ENCODE peak calls at places on chromosomes 3 and 15, in ten cellular contexts. One of them, this sample, is unnamed.

GRCh38 chr3:67657192-67657591 is 2.8 kb upstream of the SUCLG2 start:
- DNase-seq in A549: no peak
- DNase-seq in tibial nerve: no peak
- DNase-seq in stomach: no peak
- DNase-seq in transverse colon: no peak
- DNase-seq in SK-N-SH: no peak
- DNase-seq in ovary: no peak
- DNase-seq in H1: no peak
- DNase-seq in sigmoid colon: no peak
- DNase-seq in upper lobe of left lung: no peak
- DNase-seq in this sample: no peak

GRCh38 chr15:65525622-65526021 is 4.6 kb upstream of the HACD3 start:
- DNase-seq in A549: no peak
- DNase-seq in tibial nerve: no peak
- DNase-seq in stomach: no peak
- DNase-seq in transverse colon: peak; percentile 36
- DNase-seq in SK-N-SH: peak; percentile 24
- DNase-seq in ovary: peak; percentile 28
- DNase-seq in H1: no peak
- DNase-seq in sigmoid colon: no peak
- DNase-seq in upper lobe of left lung: no peak
- DNase-seq in this sample: no peak

GRCh38 chr15:51203797-51204196 is 109.1 kb upstream of the TNFAIP8L3 start:
- DNase-seq in A549: peak; percentile 19
- DNase-seq in tibial nerve: no peak
- DNase-seq in stomach: no peak
- DNase-seq in transverse colon: no peak
- DNase-seq in SK-N-SH: no peak
- DNase-seq in ovary: no peak
- DNase-seq in H1: no peak
- DNase-seq in sigmoid colon: no peak
- DNase-seq in upper lobe of left lung: no peak
- DNase-seq in this sample: no peak

GRCh38 chr3:32288819-32289218 is 50.3 kb downstream of the CMTM8 start:
- DNase-seq in A549: no peak
- DNase-seq in tibial nerve: no peak
- DNase-seq in stomach: no peak
- DNase-seq in transverse colon: no peak
- DNase-seq in SK-N-SH: no peak
- DNase-seq in ovary: no peak
- DNase-seq in H1: no peak
- DNase-seq in sigmoid colon: no peak
- DNase-seq in upper lobe of left lung: no peak
- DNase-seq in this sample: no peak

GRCh38 chr3:190495796-190496195 is 18.1 kb upstream of the IL1RAP start:
- DNase-seq in A549: no peak
- DNase-seq in tibial nerve: no peak
- DNase-seq in stomach: no peak
- DNase-seq in transverse colon: no peak
- DNase-seq in SK-N-SH: no peak
- DNase-seq in ovary: no peak
- DNase-seq in H1: no peak
- DNase-seq in sigmoid colon: no peak
- DNase-seq in upper lobe of left lung: no peak
- DNase-seq in this sample: no peak

GRCh38 chr3:97662264-97662663 is 102.3 kb upstream of the ARL6 start:
- DNase-seq in A549: no peak
- DNase-seq in tibial nerve: no peak
- DNase-seq in stomach: no peak
- DNase-seq in transverse colon: no peak
- DNase-seq in SK-N-SH: no peak
- DNase-seq in ovary: no peak
- DNase-seq in H1: no peak
- DNase-seq in sigmoid colon: no peak
- DNase-seq in upper lobe of left lung: no peak
- DNase-seq in this sample: no peak

GRCh38 chr3:146342971-146343370 is 92.1 kb upstream of the PLSCR4 start:
- DNase-seq in A549: no peak
- DNase-seq in tibial nerve: no peak
- DNase-seq in stomach: no peak
- DNase-seq in transverse colon: no peak
- DNase-seq in SK-N-SH: no peak
- DNase-seq in ovary: no peak
- DNase-seq in H1: no peak
- DNase-seq in sigmoid colon: no peak
- DNase-seq in upper lobe of left lung: no peak
- DNase-seq in this sample: no peak

GRCh38 chr3:181329024-181329423 is 339.5 kb upstream of the DNAJC19 start:
- DNase-seq in A549: no peak
- DNase-seq in tibial nerve: no peak
- DNase-seq in stomach: no peak
- DNase-seq in transverse colon: no peak
- DNase-seq in SK-N-SH: no peak
- DNase-seq in ovary: no peak
- DNase-seq in H1: no peak
- DNase-seq in sigmoid colon: no peak
- DNase-seq in upper lobe of left lung: no peak
- DNase-seq in this sample: no peak

DNA sequence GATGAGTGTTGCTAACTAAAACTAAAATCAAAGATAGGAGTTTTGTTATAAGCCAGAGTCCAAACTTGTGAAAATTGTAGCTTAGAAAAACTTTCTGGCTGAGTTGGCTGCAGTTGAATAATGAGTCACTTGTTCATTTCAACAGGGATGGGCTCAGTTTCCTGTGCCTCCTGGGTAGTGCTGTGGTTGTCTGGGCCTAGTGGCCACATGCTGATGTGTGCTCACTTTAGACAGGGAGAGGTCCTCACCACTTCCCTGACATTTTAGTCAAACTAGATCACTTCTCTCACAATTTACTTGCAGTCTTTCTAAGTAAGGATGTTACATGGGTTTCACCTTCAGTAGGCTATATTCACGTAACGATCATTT is 6.3 kb upstream of the UBE2Q2 start:
- DNase-seq in A549: peak; percentile 36
- DNase-seq in tibial nerve: no peak
- DNase-seq in stomach: no peak
- DNase-seq in transverse colon: no peak
- DNase-seq in SK-N-SH: no peak
- DNase-seq in ovary: no peak
- DNase-seq in H1: no peak
- DNase-seq in sigmoid colon: no peak
- DNase-seq in upper lobe of left lung: peak; percentile 54
- DNase-seq in this sample: no peak
- TF ChIP-seq CTCF in A549: no peak
- TF ChIP-seq CTCF in tibial nerve: no peak
- TF ChIP-seq CTCF in stomach: no peak
- TF ChIP-seq CTCF in transverse colon: no peak
- TF ChIP-seq CTCF in SK-N-SH: peak; percentile 8
- TF ChIP-seq CTCF in ovary: no peak
- TF ChIP-seq CTCF in H1: no peak
- TF ChIP-seq CTCF in sigmoid colon: no peak
- TF ChIP-seq CTCF in upper lobe of left lung: no peak
- TF ChIP-seq CTCF in this sample: no peak

GRCh38 chr15:89358755-89359439 is 24.3 kb upstream of the POLG start:
- DNase-seq in A549: peak; percentile 86
- DNase-seq in tibial nerve: peak; percentile 39
- DNase-seq in stomach: peak; percentile 81
- DNase-seq in transverse colon: peak; percentile 79
- DNase-seq in SK-N-SH: peak; percentile 94
- DNase-seq in ovary: peak; percentile 73
- DNase-seq in H1: peak; percentile 93
- DNase-seq in sigmoid colon: peak; percentile 81
- DNase-seq in upper lobe of left lung: peak; percentile 77
- DNase-seq in this sample: no peak

GRCh38 chr15:89359471-89360293 is 25.1 kb upstream of the POLG start:
- DNase-seq in A549: no peak
- DNase-seq in tibial nerve: no peak
- DNase-seq in stomach: no peak
- DNase-seq in transverse colon: no peak
- DNase-seq in SK-N-SH: no peak
- DNase-seq in ovary: no peak
- DNase-seq in H1: peak; percentile 62
- DNase-seq in sigmoid colon: no peak
- DNase-seq in upper lobe of left lung: no peak
- DNase-seq in this sample: no peak

GRCh38 chr15:89362203-89363101 is 27.8 kb upstream of the POLG start:
- DNase-seq in A549: no peak
- DNase-seq in tibial nerve: no peak
- DNase-seq in stomach: no peak
- DNase-seq in transverse colon: no peak
- DNase-seq in SK-N-SH: peak; percentile 93
- DNase-seq in ovary: no peak
- DNase-seq in H1: peak; percentile 55
- DNase-seq in sigmoid colon: no peak
- DNase-seq in upper lobe of left lung: no peak
- DNase-seq in this sample: no peak

GRCh38 chr15:89361451-89362202 is 27.0 kb upstream of the POLG start:
- DNase-seq in A549: peak; percentile 66
- DNase-seq in tibial nerve: peak; percentile 35
- DNase-seq in stomach: peak; percentile 59
- DNase-seq in transverse colon: peak; percentile 46
- DNase-seq in SK-N-SH: peak; percentile 72
- DNase-seq in ovary: peak; percentile 42
- DNase-seq in H1: peak; percentile 91
- DNase-seq in sigmoid colon: peak; percentile 73
- DNase-seq in upper lobe of left lung: peak; percentile 47
- DNase-seq in this sample: no peak

DNA sequence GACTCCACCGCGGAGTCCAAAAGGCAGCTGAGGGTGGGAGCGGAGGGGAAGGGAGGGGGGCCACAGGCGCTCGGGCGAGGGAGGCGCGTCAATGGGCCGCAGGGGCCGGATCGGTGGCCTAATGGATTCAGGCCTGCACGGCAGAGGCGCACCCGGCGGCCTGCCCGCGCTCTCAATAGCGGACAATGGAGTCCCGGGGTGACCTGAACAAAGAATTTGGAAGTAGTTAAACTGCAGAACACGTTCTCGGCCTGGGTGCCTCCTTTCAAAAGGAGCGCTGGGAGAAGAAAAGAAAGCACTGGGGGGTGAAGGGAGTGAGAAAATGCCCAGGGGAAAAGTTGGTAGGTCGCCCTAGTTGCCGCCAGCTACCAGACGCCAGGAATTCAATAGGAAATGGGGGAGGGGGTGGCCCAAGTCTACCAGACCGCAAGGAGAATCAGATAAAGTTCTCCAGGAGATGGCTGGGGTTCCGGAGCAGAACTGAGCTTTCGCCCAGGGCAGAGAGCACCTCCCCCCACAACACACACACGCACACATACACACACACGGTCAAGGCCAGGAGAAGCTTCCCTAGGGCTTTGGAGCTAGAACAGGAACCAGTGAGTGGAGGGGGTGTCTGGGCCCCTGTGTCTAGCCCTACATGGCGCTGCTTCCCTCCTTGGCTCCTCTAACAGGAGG is 25.8 kb upstream of the POLG start:
- DNase-seq in A549: no peak
- DNase-seq in tibial nerve: no peak
- DNase-seq in stomach: no peak
- DNase-seq in transverse colon: no peak
- DNase-seq in SK-N-SH: no peak
- DNase-seq in ovary: no peak
- DNase-seq in H1: peak; percentile 78
- DNase-seq in sigmoid colon: no peak
- DNase-seq in upper lobe of left lung: no peak
- DNase-seq in this sample: no peak
- TF ChIP-seq EP300 in A549: no peak
- TF ChIP-seq EP300 in tibial nerve: no peak
- TF ChIP-seq EP300 in stomach: no peak
- TF ChIP-seq EP300 in transverse colon: no peak
- TF ChIP-seq EP300 in SK-N-SH: no peak
- TF ChIP-seq EP300 in ovary: no peak
- TF ChIP-seq EP300 in H1: no peak
- TF ChIP-seq EP300 in sigmoid colon: no peak
- TF ChIP-seq EP300 in upper lobe of left lung: no peak
- TF ChIP-seq EP300 in this sample: no peak

GRCh38 chr15:40450047-40450446 is 9.3 kb downstream of the BAHD1 start:
- DNase-seq in A549: no peak
- DNase-seq in tibial nerve: no peak
- DNase-seq in stomach: no peak
- DNase-seq in transverse colon: no peak
- DNase-seq in SK-N-SH: no peak
- DNase-seq in ovary: no peak
- DNase-seq in H1: no peak
- DNase-seq in sigmoid colon: no peak
- DNase-seq in upper lobe of left lung: no peak
- DNase-seq in this sample: no peak

GRCh38 chr15:40454904-40455391 is 14.2 kb downstream of the BAHD1 start:
- DNase-seq in A549: no peak
- DNase-seq in tibial nerve: no peak
- DNase-seq in stomach: no peak
- DNase-seq in transverse colon: no peak
- DNase-seq in SK-N-SH: no peak
- DNase-seq in ovary: no peak
- DNase-seq in H1: no peak
- DNase-seq in sigmoid colon: no peak
- DNase-seq in upper lobe of left lung: no peak
- DNase-seq in this sample: no peak

GRCh38 chr15:40449275-40449674 is 8.5 kb downstream of the BAHD1 start:
- DNase-seq in A549: no peak
- DNase-seq in tibial nerve: no peak
- DNase-seq in stomach: no peak
- DNase-seq in transverse colon: no peak
- DNase-seq in SK-N-SH: no peak
- DNase-seq in ovary: no peak
- DNase-seq in H1: no peak
- DNase-seq in sigmoid colon: no peak
- DNase-seq in upper lobe of left lung: no peak
- DNase-seq in this sample: no peak

GRCh38 chr15:40451497-40452158 is 10.9 kb downstream of the BAHD1 start:
- DNase-seq in A549: no peak
- DNase-seq in tibial nerve: no peak
- DNase-seq in stomach: no peak
- DNase-seq in transverse colon: peak; percentile 26
- DNase-seq in SK-N-SH: no peak
- DNase-seq in ovary: no peak
- DNase-seq in H1: no peak
- DNase-seq in sigmoid colon: no peak
- DNase-seq in upper lobe of left lung: no peak
- DNase-seq in this sample: no peak

DNA sequence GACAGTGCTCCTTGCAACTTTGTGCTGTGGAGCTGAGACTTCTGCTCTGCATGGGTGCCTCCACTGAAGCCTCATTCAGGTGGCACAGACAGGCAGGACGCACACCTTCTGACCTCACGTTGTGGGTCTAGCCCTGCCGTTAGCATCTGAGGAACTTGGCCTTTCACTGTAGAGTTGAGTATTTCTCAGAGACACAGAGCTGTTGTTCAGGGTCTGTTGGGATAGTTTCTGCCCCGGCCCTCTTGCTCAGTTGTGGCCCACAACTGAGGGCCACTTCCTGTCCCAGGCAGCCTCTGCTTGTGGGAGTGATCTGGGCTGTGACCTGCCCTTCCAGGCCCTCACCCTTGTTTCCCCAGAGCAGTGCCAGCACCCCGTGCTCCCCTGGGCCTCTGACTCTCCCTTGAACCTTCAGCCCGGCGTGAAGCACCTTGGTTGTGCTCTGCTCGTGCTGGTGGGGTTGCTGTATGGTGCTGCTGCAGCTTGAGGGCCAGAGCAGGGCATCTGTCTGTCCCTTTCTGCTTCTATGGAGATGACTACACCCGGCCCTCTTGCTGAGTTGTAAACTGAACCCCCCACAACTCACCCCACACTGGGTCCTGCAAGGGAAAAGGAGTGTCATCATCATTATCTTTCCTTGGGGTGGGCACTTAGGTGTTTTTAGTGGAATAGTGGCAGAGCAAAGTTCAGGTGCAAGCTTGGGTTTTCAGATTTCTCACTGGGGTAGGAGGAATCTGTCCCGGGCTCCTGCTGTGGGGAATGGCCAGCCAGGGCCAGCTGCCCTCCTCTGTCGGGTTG is 11.7 kb downstream of the BAHD1 start:
- DNase-seq in A549: no peak
- DNase-seq in tibial nerve: no peak
- DNase-seq in stomach: no peak
- DNase-seq in transverse colon: no peak
- DNase-seq in SK-N-SH: no peak
- DNase-seq in ovary: no peak
- DNase-seq in H1: no peak
- DNase-seq in sigmoid colon: no peak
- DNase-seq in upper lobe of left lung: no peak
- DNase-seq in this sample: no peak
- H3K27ac ChIP-seq in A549: no peak overlapping the region
- H3K27ac ChIP-seq in tibial nerve: no peak overlapping the region
- H3K27ac ChIP-seq in stomach: no peak overlapping the region
- H3K27ac ChIP-seq in transverse colon: peak overlapping the region; percentile 60
- H3K27ac ChIP-seq in SK-N-SH: no peak overlapping the region
- H3K27ac ChIP-seq in ovary: no peak overlapping the region
- H3K27ac ChIP-seq in H1: no peak overlapping the region
- H3K27ac ChIP-seq in sigmoid colon: no peak overlapping the region
- H3K27ac ChIP-seq in upper lobe of left lung: no peak overlapping the region
- H3K27ac ChIP-seq in this sample: no peak overlapping the region

DNA sequence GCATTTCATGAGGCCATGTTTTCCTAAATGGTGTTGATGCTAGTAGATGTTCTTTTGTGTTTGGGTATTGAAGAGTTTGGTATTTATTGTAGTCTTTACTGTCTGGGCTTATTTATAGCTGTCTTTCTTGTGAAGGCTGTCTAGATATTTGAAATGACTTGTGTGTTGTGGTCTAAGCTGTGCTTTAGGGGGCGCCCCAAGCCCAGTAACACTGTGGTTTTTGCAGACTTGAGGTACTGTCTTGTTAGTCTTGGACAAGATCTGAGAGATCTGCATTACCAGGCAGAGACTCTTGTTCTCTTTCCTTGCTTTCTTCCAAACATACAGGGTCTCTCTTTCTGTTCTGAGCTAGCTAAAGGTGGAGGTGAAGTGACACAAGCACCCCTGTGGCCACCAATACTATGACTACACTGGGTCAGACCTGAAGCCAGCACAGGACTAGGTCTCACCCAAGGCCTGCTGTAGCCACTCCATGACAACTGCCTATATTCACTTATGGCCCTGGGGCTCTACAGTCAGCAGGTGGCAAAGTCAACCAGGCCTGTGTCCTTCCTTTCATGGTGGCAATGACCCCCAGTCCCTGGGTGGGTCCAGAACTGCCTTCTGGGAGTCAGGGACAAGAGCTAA is 152.1 kb upstream of the TBC1D5 start:
- DNase-seq in A549: peak; percentile 62
- DNase-seq in tibial nerve: no peak
- DNase-seq in stomach: peak; percentile 36
- DNase-seq in transverse colon: peak; percentile 57
- DNase-seq in SK-N-SH: no peak
- DNase-seq in ovary: no peak
- DNase-seq in H1: peak; percentile 79
- DNase-seq in sigmoid colon: no peak
- DNase-seq in upper lobe of left lung: peak; percentile 25
- DNase-seq in this sample: no peak
- TF ChIP-seq CTCF in A549: peak; percentile 40
- TF ChIP-seq CTCF in tibial nerve: no peak
- TF ChIP-seq CTCF in stomach: no peak
- TF ChIP-seq CTCF in transverse colon: peak; percentile 24
- TF ChIP-seq CTCF in SK-N-SH: peak; percentile 68
- TF ChIP-seq CTCF in ovary: no peak
- TF ChIP-seq CTCF in H1: peak; percentile 10
- TF ChIP-seq CTCF in sigmoid colon: no peak
- TF ChIP-seq CTCF in upper lobe of left lung: no peak
- TF ChIP-seq CTCF in this sample: no peak